ENCODE peak calls at places on chromosomes 5 and 9, in four cellular contexts. One of them, this sample, is unnamed.

GRCh38 chr5:25060575-25060974 is 415.8 kb upstream of the CDH10 start:
- DNase-seq in stimulated activated CD4-positive, alpha-beta T cell treated with anti-CD3 and anti-CD28 coated beads, Interleukin-4, amount 100 ng/mL, for 4 hours: no peak
- DNase-seq in DMS 273 treated with DMSO at 0.1 percent for 48 hours: no peak
- DNase-seq in KBM-7: no peak
- DNase-seq in this sample: no peak

GRCh38 chr5:163894645-163895044 is 389.2 kb downstream of the MAT2B start:
- DNase-seq in KBM-7: peak; percentile 18
- DNase-seq in stimulated activated CD4-positive, alpha-beta T cell treated with anti-CD3 and anti-CD28 coated beads, Interleukin-4, amount 100 ng/mL, for 4 hours: no peak
- DNase-seq in DMS 273 treated with DMSO at 0.1 percent for 48 hours: no peak
- DNase-seq in this sample: no peak

GRCh38 chr9:16337322-16338029 is 533.0 kb downstream of the BNC2 start:
- DNase-seq in DMS 273 treated with DMSO at 0.1 percent for 48 hours: peak; percentile 34
- DNase-seq in KBM-7: no peak
- DNase-seq in stimulated activated CD4-positive, alpha-beta T cell treated with anti-CD3 and anti-CD28 coated beads, Interleukin-4, amount 100 ng/mL, for 4 hours: no peak
- DNase-seq in this sample: no peak

GRCh38 chr5:143758750-143759149 is 53.2 kb upstream of the HMHB1 start:
- DNase-seq in DMS 273 treated with DMSO at 0.1 percent for 48 hours: no peak
- DNase-seq in KBM-7: no peak
- DNase-seq in stimulated activated CD4-positive, alpha-beta T cell treated with anti-CD3 and anti-CD28 coated beads, Interleukin-4, amount 100 ng/mL, for 4 hours: no peak
- DNase-seq in this sample: no peak

GRCh38 chr5:146599261-146599660 is 83.3 kb upstream of the GPR151 start:
- DNase-seq in KBM-7: no peak
- DNase-seq in DMS 273 treated with DMSO at 0.1 percent for 48 hours: no peak
- DNase-seq in stimulated activated CD4-positive, alpha-beta T cell treated with anti-CD3 and anti-CD28 coated beads, Interleukin-4, amount 100 ng/mL, for 4 hours: no peak
- DNase-seq in this sample: no peak

GRCh38 chr5:137190441-137190840 is 308.7 kb downstream of the SPOCK1 start:
- DNase-seq in stimulated activated CD4-positive, alpha-beta T cell treated with anti-CD3 and anti-CD28 coated beads, Interleukin-4, amount 100 ng/mL, for 4 hours: no peak
- DNase-seq in DMS 273 treated with DMSO at 0.1 percent for 48 hours: no peak
- DNase-seq in KBM-7: no peak
- DNase-seq in this sample: no peak

GRCh38 chr9:129239946-129240490 is 62.0 kb upstream of the IER5L start:
- DNase-seq in DMS 273 treated with DMSO at 0.1 percent for 48 hours: no peak
- DNase-seq in KBM-7: peak; percentile 21
- DNase-seq in stimulated activated CD4-positive, alpha-beta T cell treated with anti-CD3 and anti-CD28 coated beads, Interleukin-4, amount 100 ng/mL, for 4 hours: no peak
- DNase-seq in this sample: no peak

GRCh38 chr5:9712506-9713285 is 82.5 kb upstream of the TAS2R1 start:
- DNase-seq in DMS 273 treated with DMSO at 0.1 percent for 48 hours: no peak
- DNase-seq in KBM-7: no peak
- DNase-seq in stimulated activated CD4-positive, alpha-beta T cell treated with anti-CD3 and anti-CD28 coated beads, Interleukin-4, amount 100 ng/mL, for 4 hours: no peak
- DNase-seq in this sample: no peak

GRCh38 chr9:129266536-129266935 is 88.5 kb upstream of the IER5L start:
- DNase-seq in DMS 273 treated with DMSO at 0.1 percent for 48 hours: no peak
- DNase-seq in stimulated activated CD4-positive, alpha-beta T cell treated with anti-CD3 and anti-CD28 coated beads, Interleukin-4, amount 100 ng/mL, for 4 hours: no peak
- DNase-seq in KBM-7: no peak
- DNase-seq in this sample: no peak

GRCh38 chr9:136823136-136824046 is 15.6 kb downstream of the RABL6 start:
- DNase-seq in stimulated activated CD4-positive, alpha-beta T cell treated with anti-CD3 and anti-CD28 coated beads, Interleukin-4, amount 100 ng/mL, for 4 hours: no peak
- DNase-seq in KBM-7: no peak
- DNase-seq in DMS 273 treated with DMSO at 0.1 percent for 48 hours: no peak
- DNase-seq in this sample: no peak

GRCh38 chr9:134365791-134366222 is 39.6 kb downstream of the RXRA start:
- DNase-seq in KBM-7: peak; percentile 19
- DNase-seq in DMS 273 treated with DMSO at 0.1 percent for 48 hours: peak; percentile 89
- DNase-seq in stimulated activated CD4-positive, alpha-beta T cell treated with anti-CD3 and anti-CD28 coated beads, Interleukin-4, amount 100 ng/mL, for 4 hours: no peak
- DNase-seq in this sample: peak; percentile 89

GRCh38 chr5:103178167-103178566 is 58.1 kb downstream of the PPIP5K2 start:
- DNase-seq in stimulated activated CD4-positive, alpha-beta T cell treated with anti-CD3 and anti-CD28 coated beads, Interleukin-4, amount 100 ng/mL, for 4 hours: no peak
- DNase-seq in KBM-7: peak; percentile 12
- DNase-seq in DMS 273 treated with DMSO at 0.1 percent for 48 hours: no peak
- DNase-seq in this sample: no peak

GRCh38 chr5:157836121-157836753 is 22.7 kb downstream of the CLINT1 start:
- DNase-seq in KBM-7: no peak
- DNase-seq in stimulated activated CD4-positive, alpha-beta T cell treated with anti-CD3 and anti-CD28 coated beads, Interleukin-4, amount 100 ng/mL, for 4 hours: no peak
- DNase-seq in DMS 273 treated with DMSO at 0.1 percent for 48 hours: no peak
- DNase-seq in this sample: no peak

GRCh38 chr9:112332674-112332976 is 794 bp downstream of the PTBP3 start:
- DNase-seq in stimulated activated CD4-positive, alpha-beta T cell treated with anti-CD3 and anti-CD28 coated beads, Interleukin-4, amount 100 ng/mL, for 4 hours: no peak
- DNase-seq in KBM-7: no peak
- DNase-seq in DMS 273 treated with DMSO at 0.1 percent for 48 hours: peak; percentile 53
- DNase-seq in this sample: no peak

GRCh38 chr5:159878988-159879471 is 37.3 kb upstream of the ADRA1B start:
- DNase-seq in DMS 273 treated with DMSO at 0.1 percent for 48 hours: no peak
- DNase-seq in KBM-7: no peak
- DNase-seq in stimulated activated CD4-positive, alpha-beta T cell treated with anti-CD3 and anti-CD28 coated beads, Interleukin-4, amount 100 ng/mL, for 4 hours: no peak
- DNase-seq in this sample: peak; percentile 40

GRCh38 chr9:88303785-88304495 is 84.3 kb upstream of the SPIN1 start:
- DNase-seq in DMS 273 treated with DMSO at 0.1 percent for 48 hours: no peak
- DNase-seq in KBM-7: no peak
- DNase-seq in stimulated activated CD4-positive, alpha-beta T cell treated with anti-CD3 and anti-CD28 coated beads, Interleukin-4, amount 100 ng/mL, for 4 hours: peak; percentile 20
- DNase-seq in this sample: no peak

GRCh38 chr9:122808141-122808540 is 8.2 kb downstream of the OR1K1 start:
- DNase-seq in KBM-7: no peak
- DNase-seq in DMS 273 treated with DMSO at 0.1 percent for 48 hours: no peak
- DNase-seq in stimulated activated CD4-positive, alpha-beta T cell treated with anti-CD3 and anti-CD28 coated beads, Interleukin-4, amount 100 ng/mL, for 4 hours: no peak
- DNase-seq in this sample: no peak

GRCh38 chr5:31213676-31214638 is 20.5 kb downstream of the CDH6 start:
- DNase-seq in KBM-7: no peak
- DNase-seq in DMS 273 treated with DMSO at 0.1 percent for 48 hours: no peak
- DNase-seq in stimulated activated CD4-positive, alpha-beta T cell treated with anti-CD3 and anti-CD28 coated beads, Interleukin-4, amount 100 ng/mL, for 4 hours: no peak
- DNase-seq in this sample: no peak

GRCh38 chr5:136194611-136195010 is 1.6 kb upstream of the SMIM32 start:
- DNase-seq in stimulated activated CD4-positive, alpha-beta T cell treated with anti-CD3 and anti-CD28 coated beads, Interleukin-4, amount 100 ng/mL, for 4 hours: no peak
- DNase-seq in KBM-7: no peak
- DNase-seq in DMS 273 treated with DMSO at 0.1 percent for 48 hours: no peak
- DNase-seq in this sample: no peak

GRCh38 chr9:96020300-96020821 is 144.9 kb downstream of the ERCC6L2 start:
- DNase-seq in stimulated activated CD4-positive, alpha-beta T cell treated with anti-CD3 and anti-CD28 coated beads, Interleukin-4, amount 100 ng/mL, for 4 hours: no peak
- DNase-seq in DMS 273 treated with DMSO at 0.1 percent for 48 hours: no peak
- DNase-seq in KBM-7: no peak
- DNase-seq in this sample: no peak

GRCh38 chr5:80590766-80591165 is 20.7 kb upstream of the ANKRD34B start:
- DNase-seq in DMS 273 treated with DMSO at 0.1 percent for 48 hours: no peak
- DNase-seq in KBM-7: no peak
- DNase-seq in stimulated activated CD4-positive, alpha-beta T cell treated with anti-CD3 and anti-CD28 coated beads, Interleukin-4, amount 100 ng/mL, for 4 hours: no peak
- DNase-seq in this sample: no peak

GRCh38 chr9:115520626-115521025 is 402.7 kb upstream of the TNC start:
- DNase-seq in KBM-7: no peak
- DNase-seq in stimulated activated CD4-positive, alpha-beta T cell treated with anti-CD3 and anti-CD28 coated beads, Interleukin-4, amount 100 ng/mL, for 4 hours: no peak
- DNase-seq in DMS 273 treated with DMSO at 0.1 percent for 48 hours: no peak
- DNase-seq in this sample: no peak